ENCODE peak calls at places on chromosomes 7 and 10, in eight cellular contexts. One of them, this sample, is unnamed.

GRCh38 chr10:127044191-127044590 is 139.0 kb downstream of the DOCK1 start:
- DNase-seq in fibroblast of gingiva: no peak
- DNase-seq in AG09319: no peak
- DNase-seq in non-pigmented ciliary epithelial cell: no peak
- DNase-seq in osteocyte: peak
- DNase-seq in T-helper 1 cell: no peak
- DNase-seq in T-helper 22 cell: no peak
- DNase-seq in heart right ventricle: no peak
- DNase-seq in this sample: no peak

GRCh38 chr10:22335204-22335956 is 9.9 kb upstream of the SPAG6 start:
- DNase-seq in T-helper 1 cell: peak
- DNase-seq in T-helper 22 cell: peak
- DNase-seq in heart right ventricle: peak
- DNase-seq in osteocyte: no peak
- DNase-seq in non-pigmented ciliary epithelial cell: no peak
- DNase-seq in fibroblast of gingiva: peak
- DNase-seq in AG09319: no peak
- DNase-seq in this sample: no peak

GRCh38 chr7:122790558-122790957 is 87.8 kb upstream of the RNF148 start:
- DNase-seq in T-helper 22 cell: no peak
- DNase-seq in osteocyte: no peak
- DNase-seq in non-pigmented ciliary epithelial cell: no peak
- DNase-seq in T-helper 1 cell: no peak
- DNase-seq in fibroblast of gingiva: no peak
- DNase-seq in AG09319: no peak
- DNase-seq in heart right ventricle: no peak
- DNase-seq in this sample: no peak

GRCh38 chr7:78501064-78501463 is 702.5 kb downstream of the PHTF2 start:
- DNase-seq in osteocyte: no peak
- DNase-seq in AG09319: no peak
- DNase-seq in T-helper 1 cell: no peak
- DNase-seq in T-helper 22 cell: no peak
- DNase-seq in fibroblast of gingiva: no peak
- DNase-seq in heart right ventricle: no peak
- DNase-seq in non-pigmented ciliary epithelial cell: no peak
- DNase-seq in this sample: no peak

GRCh38 chr10:110008518-110009339 is 945 bp downstream of the ADD3 start:
- DNase-seq in fibroblast of gingiva: no peak
- DNase-seq in T-helper 1 cell: peak
- DNase-seq in heart right ventricle: peak
- DNase-seq in T-helper 22 cell: peak
- DNase-seq in AG09319: no peak
- DNase-seq in non-pigmented ciliary epithelial cell: no peak
- DNase-seq in osteocyte: no peak
- DNase-seq in this sample: peak

GRCh38 chr7:49776994-49777393 is 3.6 kb downstream of the VWC2 start:
- DNase-seq in T-helper 1 cell: no peak
- DNase-seq in T-helper 22 cell: no peak
- DNase-seq in AG09319: no peak
- DNase-seq in non-pigmented ciliary epithelial cell: no peak
- DNase-seq in heart right ventricle: no peak
- DNase-seq in fibroblast of gingiva: no peak
- DNase-seq in osteocyte: no peak
- DNase-seq in this sample: no peak

GRCh38 chr10:132492323-132493035 is 45.1 kb upstream of the INPP5A start:
- DNase-seq in non-pigmented ciliary epithelial cell: no peak
- DNase-seq in osteocyte: no peak
- DNase-seq in AG09319: no peak
- DNase-seq in T-helper 22 cell: no peak
- DNase-seq in fibroblast of gingiva: no peak
- DNase-seq in T-helper 1 cell: no peak
- DNase-seq in heart right ventricle: no peak
- DNase-seq in this sample: no peak

GRCh38 chr7:148078126-148078525 is 512.4 kb upstream of the C7orf33 start:
- DNase-seq in T-helper 1 cell: no peak
- DNase-seq in AG09319: no peak
- DNase-seq in non-pigmented ciliary epithelial cell: no peak
- DNase-seq in osteocyte: no peak
- DNase-seq in fibroblast of gingiva: no peak
- DNase-seq in T-helper 22 cell: no peak
- DNase-seq in heart right ventricle: no peak
- DNase-seq in this sample: no peak

GRCh38 chr7:80347173-80347572 is 164.7 kb downstream of the GNAT3 start:
- DNase-seq in fibroblast of gingiva: no peak
- DNase-seq in non-pigmented ciliary epithelial cell: no peak
- DNase-seq in T-helper 22 cell: no peak
- DNase-seq in heart right ventricle: no peak
- DNase-seq in osteocyte: no peak
- DNase-seq in T-helper 1 cell: no peak
- DNase-seq in AG09319: no peak
- DNase-seq in this sample: no peak

GRCh38 chr10:27369832-27370231 is 129.2 kb upstream of the ACBD5 start:
- DNase-seq in T-helper 22 cell: no peak
- DNase-seq in AG09319: no peak
- DNase-seq in T-helper 1 cell: no peak
- DNase-seq in osteocyte: no peak
- DNase-seq in heart right ventricle: no peak
- DNase-seq in non-pigmented ciliary epithelial cell: no peak
- DNase-seq in fibroblast of gingiva: no peak
- DNase-seq in this sample: no peak

GRCh38 chr10:78520737-78521430 is 487.2 kb downstream of the RPS24 start:
- DNase-seq in T-helper 22 cell: no peak
- DNase-seq in AG09319: no peak
- DNase-seq in non-pigmented ciliary epithelial cell: no peak
- DNase-seq in heart right ventricle: no peak
- DNase-seq in fibroblast of gingiva: no peak
- DNase-seq in T-helper 1 cell: peak
- DNase-seq in osteocyte: peak
- DNase-seq in this sample: no peak

GRCh38 chr7:26900283-26900682 is 35.9 kb upstream of the SKAP2 start:
- DNase-seq in non-pigmented ciliary epithelial cell: no peak
- DNase-seq in T-helper 22 cell: no peak
- DNase-seq in T-helper 1 cell: no peak
- DNase-seq in AG09319: no peak
- DNase-seq in fibroblast of gingiva: no peak
- DNase-seq in osteocyte: no peak
- DNase-seq in heart right ventricle: no peak
- DNase-seq in this sample: no peak

GRCh38 chr7:112898432-112899290 is 108.5 kb upstream of the TMEM168 start:
- DNase-seq in non-pigmented ciliary epithelial cell: peak
- DNase-seq in fibroblast of gingiva: peak
- DNase-seq in AG09319: peak
- DNase-seq in osteocyte: no peak
- DNase-seq in heart right ventricle: no peak
- DNase-seq in T-helper 22 cell: no peak
- DNase-seq in T-helper 1 cell: peak
- DNase-seq in this sample: no peak

GRCh38 chr10:132639470-132639869 is 101.9 kb downstream of the INPP5A start:
- DNase-seq in non-pigmented ciliary epithelial cell: no peak
- DNase-seq in osteocyte: no peak
- DNase-seq in AG09319: no peak
- DNase-seq in fibroblast of gingiva: no peak
- DNase-seq in T-helper 1 cell: no peak
- DNase-seq in heart right ventricle: no peak
- DNase-seq in T-helper 22 cell: no peak
- DNase-seq in this sample: no peak

GRCh38 chr10:94292448-94293118 is 70.2 kb downstream of the NOC3L start:
- DNase-seq in osteocyte: no peak
- DNase-seq in T-helper 1 cell: no peak
- DNase-seq in heart right ventricle: peak
- DNase-seq in T-helper 22 cell: no peak
- DNase-seq in AG09319: no peak
- DNase-seq in fibroblast of gingiva: peak
- DNase-seq in non-pigmented ciliary epithelial cell: peak
- DNase-seq in this sample: peak

GRCh38 chr10:103278862-103279298 is 1.9 kb downstream of the INA start:
- DNase-seq in fibroblast of gingiva: peak
- DNase-seq in T-helper 22 cell: no peak
- DNase-seq in T-helper 1 cell: peak
- DNase-seq in non-pigmented ciliary epithelial cell: no peak
- DNase-seq in osteocyte: no peak
- DNase-seq in heart right ventricle: peak
- DNase-seq in AG09319: no peak
- DNase-seq in this sample: peak

GRCh38 chr7:70830060-70830395 is 301.9 kb upstream of the GALNT17 start:
- DNase-seq in AG09319: no peak
- DNase-seq in non-pigmented ciliary epithelial cell: no peak
- DNase-seq in T-helper 1 cell: no peak
- DNase-seq in T-helper 22 cell: no peak
- DNase-seq in fibroblast of gingiva: no peak
- DNase-seq in osteocyte: no peak
- DNase-seq in heart right ventricle: no peak
- DNase-seq in this sample: no peak

GRCh38 chr10:45557275-45557905 is 115.2 kb downstream of the ZFAND4 start:
- DNase-seq in T-helper 1 cell: peak
- DNase-seq in T-helper 22 cell: no peak
- DNase-seq in heart right ventricle: no peak
- DNase-seq in non-pigmented ciliary epithelial cell: no peak
- DNase-seq in osteocyte: no peak
- DNase-seq in AG09319: no peak
- DNase-seq in fibroblast of gingiva: no peak
- DNase-seq in this sample: peak

GRCh38 chr10:22536620-22537019 is 177.8 kb downstream of the PIP4K2A start:
- DNase-seq in T-helper 1 cell: no peak
- DNase-seq in non-pigmented ciliary epithelial cell: no peak
- DNase-seq in fibroblast of gingiva: no peak
- DNase-seq in heart right ventricle: no peak
- DNase-seq in osteocyte: no peak
- DNase-seq in AG09319: no peak
- DNase-seq in T-helper 22 cell: no peak
- DNase-seq in this sample: no peak

GRCh38 chr7:120077777-120078176 is 195.2 kb upstream of the KCND2 start:
- DNase-seq in fibroblast of gingiva: no peak
- DNase-seq in T-helper 22 cell: no peak
- DNase-seq in heart right ventricle: no peak
- DNase-seq in osteocyte: no peak
- DNase-seq in non-pigmented ciliary epithelial cell: no peak
- DNase-seq in AG09319: no peak
- DNase-seq in T-helper 1 cell: no peak
- DNase-seq in this sample: no peak

GRCh38 chr7:122709930-122710646 is 7.4 kb upstream of the RNF148 start:
- DNase-seq in fibroblast of gingiva: no peak
- DNase-seq in T-helper 1 cell: no peak
- DNase-seq in osteocyte: no peak
- DNase-seq in non-pigmented ciliary epithelial cell: no peak
- DNase-seq in heart right ventricle: no peak
- DNase-seq in AG09319: no peak
- DNase-seq in T-helper 22 cell: no peak
- DNase-seq in this sample: no peak

GRCh38 chr10:127071126-127071525 is 125.3 kb downstream of the INSYN2A start:
- DNase-seq in T-helper 22 cell: no peak
- DNase-seq in fibroblast of gingiva: no peak
- DNase-seq in osteocyte: no peak
- DNase-seq in heart right ventricle: no peak
- DNase-seq in AG09319: no peak
- DNase-seq in T-helper 1 cell: no peak
- DNase-seq in non-pigmented ciliary epithelial cell: no peak
- DNase-seq in this sample: no peak

GRCh38 chr10:113865896-113866295 is 11.4 kb downstream of the NHLRC2 start:
- DNase-seq in AG09319: no peak
- DNase-seq in heart right ventricle: no peak
- DNase-seq in T-helper 1 cell: no peak
- DNase-seq in fibroblast of gingiva: no peak
- DNase-seq in non-pigmented ciliary epithelial cell: no peak
- DNase-seq in T-helper 22 cell: no peak
- DNase-seq in osteocyte: no peak
- DNase-seq in this sample: no peak

GRCh38 chr10:133361773-133362441 is 4.1 kb upstream of the FUOM start:
- DNase-seq in fibroblast of gingiva: no peak
- DNase-seq in T-helper 22 cell: no peak
- DNase-seq in AG09319: no peak
- DNase-seq in non-pigmented ciliary epithelial cell: no peak
- DNase-seq in heart right ventricle: no peak
- DNase-seq in osteocyte: no peak
- DNase-seq in T-helper 1 cell: no peak
- DNase-seq in this sample: no peak

GRCh38 chr7:24817339-24817738 is 60.1 kb upstream of the GSDME start:
- DNase-seq in non-pigmented ciliary epithelial cell: no peak
- DNase-seq in T-helper 1 cell: no peak
- DNase-seq in T-helper 22 cell: no peak
- DNase-seq in heart right ventricle: no peak
- DNase-seq in AG09319: no peak
- DNase-seq in fibroblast of gingiva: no peak
- DNase-seq in osteocyte: no peak
- DNase-seq in this sample: no peak

This sample was measured in KG1.